ENCODE peak calls at places on chromosomes 1 and 21, in seven cellular contexts. T, C, E, J, R, O and H are unnamed samples.

GRCh38 chr1:33468011-33468410 is 4.4 kb upstream of the ZSCAN20 start:
- DNase-seq in R (no peak), E (no peak), O (no peak), C (no peak), T (no peak), J (no peak), H (no peak)

GRCh38 chr1:42290130-42290529 is 44.9 kb downstream of the FOXJ3 start:
- DNase-seq in C (no peak), J (no peak), E (no peak), O (no peak), T (peak; percentile 24), R (no peak), H (no peak)

GRCh38 chr1:35080171-35080854 is 1.1 kb downstream of the ZMYM1 start:
- DNase-seq in T (no peak), J (no peak), R (no peak), O (no peak), C (no peak), E (no peak), H (no peak)

GRCh38 chr1:240004086-240004749 is 87.5 kb upstream of the FMN2 start:
- DNase-seq in R (peak; percentile 63), O (peak; percentile 16), J (no peak), T (peak; percentile 3), E (peak; percentile 66), C (no peak), H (no peak)

GRCh38 chr1:27630859-27631491 is 4.0 kb downstream of the FGR start:
- DNase-seq in C (no peak), R (no peak), E (peak; percentile 41), T (no peak), J (no peak), O (no peak), H (no peak)

GRCh38 chr1:236795757-236796719 is 946 bp downstream of the MTR start:
- DNase-seq in E (peak; percentile 47), R (peak; percentile 5), C (no peak), J (no peak), O (peak; percentile 61), T (peak; percentile 63), H (peak; percentile 68)

GRCh38 chr1:215911406-215911968 is 344.4 kb downstream of the KCTD3 start:
- DNase-seq in T (no peak), C (no peak), J (no peak), E (no peak), O (peak; percentile 27), R (no peak), H (no peak)

GRCh38 chr1:227372662-227373061 is 54.4 kb upstream of the CDC42BPA start:
- DNase-seq in T (peak; percentile 78), R (no peak), J (no peak), E (no peak), C (no peak), O (peak; percentile 69), H (peak; percentile 39)

GRCh38 chr1:86965012-86965826 is 50.8 kb downstream of the HS2ST1 start:
- DNase-seq in C (peak; percentile 24), O (peak; percentile 73), E (peak; percentile 72), T (peak; percentile 39), R (peak; percentile 71), J (no peak), H (peak; percentile 57)

GRCh38 chr1:178031856-178032320 is 62.0 kb upstream of the RASAL2 start:
- DNase-seq in C (no peak), E (peak; percentile 92), R (peak; percentile 92), T (peak; percentile 88), J (peak; percentile 94), O (peak; percentile 97), H (peak; percentile 92)

GRCh38 chr1:231093158-231093922 is 53.3 kb upstream of the FAM89A start:
- DNase-seq in J (no peak), R (no peak), E (peak; percentile 55), C (no peak), O (no peak), T (no peak), H (no peak)

GRCh38 chr21:32306021-32306780 is 7.5 kb downstream of the MRAP start:
- DNase-seq in E (peak; percentile 97), O (no peak), T (no peak), J (no peak), C (no peak), R (peak; percentile 96), H (no peak)

GRCh38 chr1:34332996-34333395 is 156.3 kb downstream of the C1orf94 start:
- DNase-seq in R (no peak), T (no peak), O (no peak), E (no peak), J (no peak), C (no peak), H (no peak)

GRCh38 chr1:204319462-204319861 is 40.3 kb downstream of the PLEKHA6 start:
- DNase-seq in E (no peak), J (no peak), C (peak; percentile 46), R (no peak), T (peak; percentile 98), O (peak; percentile 85), H (peak; percentile 94)

GRCh38 chr21:31943586-31943985 is 70.8 kb downstream of the HUNK start:
- DNase-seq in T (no peak), E (no peak), O (no peak), J (no peak), C (no peak), R (no peak), H (no peak)

GRCh38 chr1:84698718-84699117 is 8.5 kb upstream of the SSX2IP start:
- DNase-seq in O (peak; percentile 87), R (no peak), T (peak; percentile 89), J (no peak), C (peak; percentile 88), E (no peak), H (peak; percentile 89)

GRCh38 chr1:24961961-24962861 is 32.1 kb upstream of the RUNX3 start:
- DNase-seq in J (no peak), T (no peak), E (peak; percentile 78), R (peak; percentile 65), O (no peak), C (no peak), H (no peak)

GRCh38 chr1:47561523-47562007 is 123.7 kb downstream of the FOXD2 start:
- DNase-seq in E (peak; percentile 56), R (no peak), J (no peak), T (peak; percentile 95), O (no peak), C (no peak), H (no peak)

GRCh38 chr1:225762002-225762441 is 15.6 kb upstream of the SRP9 start:
- DNase-seq in T (peak; percentile 40), J (peak; percentile 55), R (no peak), O (peak; percentile 42), E (no peak), C (no peak), H (peak; percentile 56)

GRCh38 chr1:44677201-44677520 is 2.6 kb downstream of the ARMH1 start:
- DNase-seq in E (no peak), R (peak; percentile 71), T (peak; percentile 41), J (no peak), C (no peak), O (peak; percentile 65), H (peak; percentile 65)

GRCh38 chr1:64077281-64077940 is 126.0 kb upstream of the UBE2U start:
- DNase-seq in E (no peak), R (no peak), J (no peak), T (peak; percentile 91), C (no peak), O (no peak), H (no peak)

GRCh38 chr1:34754878-34755637 is at the start of gene GJB5:
- DNase-seq in C (no peak), R (peak; percentile 27), T (peak; percentile 99), J (no peak), O (no peak), E (no peak), H (no peak)

GRCh38 chr1:232508161-232508661 is 121.7 kb downstream of the SIPA1L2 start:
- DNase-seq in O (no peak), C (no peak), R (peak; percentile 12), J (no peak), T (no peak), E (peak; percentile 57), H (no peak)
- TF ChIP-seq CTCF in O (no peak), C (no peak), R (peak; percentile 24), J (no peak), T (no peak), E (peak; percentile 67), H (no peak)

GRCh38 chr1:94306521-94306920 is 69.1 kb upstream of the ARHGAP29 start:
- DNase-seq in E (no peak), T (no peak), J (no peak), C (no peak), R (no peak), O (no peak), H (no peak)

GRCh38 chr1:94310570-94311270 is 73.3 kb upstream of the ARHGAP29 start:
- DNase-seq in T (no peak), J (no peak), C (no peak), E (no peak), R (no peak), O (no peak), H (no peak)

GRCh38 chr1:94305704-94306103 is 68.3 kb upstream of the ARHGAP29 start:
- DNase-seq in C (no peak), E (no peak), J (no peak), O (no peak), T (peak; percentile 82), R (no peak), H (no peak)

GRCh38 chr1:94309829-94310569 is 72.6 kb upstream of the ARHGAP29 start:
- DNase-seq in C (no peak), R (no peak), T (no peak), J (no peak), O (no peak), E (no peak), H (no peak)

DNA sequence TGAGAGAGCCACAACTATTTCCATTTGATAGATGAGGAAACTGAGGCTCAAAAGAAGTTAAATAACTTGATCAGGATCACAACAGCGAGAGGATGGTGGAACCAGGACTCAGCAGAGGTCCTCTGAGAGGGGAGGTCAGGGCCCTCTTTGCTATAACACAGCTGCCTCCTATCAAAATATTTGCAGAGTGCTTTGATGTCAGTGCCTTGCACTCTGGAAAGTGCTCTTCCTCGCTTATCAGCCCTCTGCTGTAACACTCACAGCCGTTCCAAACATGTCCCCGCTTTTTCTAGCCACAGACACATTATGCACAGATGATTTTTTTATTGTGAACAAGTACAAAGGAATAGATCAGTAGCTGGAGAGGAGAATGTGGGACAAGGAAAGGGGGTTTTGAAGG is 71.8 kb upstream of the ARHGAP29 start:
- DNase-seq in E (no peak), R (no peak), C (no peak), T (no peak), J (no peak), O (no peak), H (no peak)
- H3K4me3 ChIP-seq in E (no peak overlapping the region), R (no peak overlapping the region), C (no peak overlapping the region), T (no peak overlapping the region), J (no peak overlapping the region), O (no peak overlapping the region), H (no peak overlapping the region)

GRCh38 chr1:180248731-180249681 is 18.9 kb downstream of the LHX4 start:
- DNase-seq in J (no peak), T (no peak), R (peak; percentile 87), E (peak; percentile 90), O (no peak), C (no peak), H (no peak)
- TF ChIP-seq CTCF in J (no peak), T (no peak), R (peak; percentile 57), E (peak; percentile 75), O (peak; percentile 0), C (no peak), H (no peak)

DNA sequence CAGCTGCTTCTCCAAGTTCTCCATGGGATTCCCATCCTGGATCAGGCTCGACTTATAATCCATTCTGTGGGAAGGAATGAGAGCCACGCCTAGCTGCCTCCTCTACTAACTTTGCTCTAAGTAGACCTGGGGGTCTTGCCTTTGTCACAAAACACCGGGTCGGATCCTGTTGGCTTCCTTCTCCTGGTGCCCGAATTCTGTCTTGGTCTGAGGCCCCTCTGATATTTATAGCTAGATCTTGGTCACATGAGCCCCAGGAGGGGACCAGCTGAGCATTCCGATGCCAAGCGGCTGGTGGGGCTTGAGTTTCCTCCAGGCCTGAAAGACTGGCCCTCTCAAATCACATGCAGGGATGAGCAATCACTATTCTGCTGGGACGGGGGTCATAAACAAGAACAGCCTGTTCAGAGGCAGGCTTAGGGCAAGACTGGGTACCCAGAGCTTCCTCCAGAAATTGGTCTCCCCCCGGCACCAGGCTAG is at the start of gene TRIM63:
- DNase-seq in C (no peak), E (no peak), R (no peak), J (no peak), O (no peak), T (no peak), H (no peak)
- H3K4me3 ChIP-seq in C (no peak within 1 kb of the TSS), E (no peak within 1 kb of the TSS), R (no peak within 1 kb of the TSS), J (no peak within 1 kb of the TSS), O (no peak within 1 kb of the TSS), T (no peak within 1 kb of the TSS), H (no peak within 1 kb of the TSS)